ENCODE peak calls at places on chromosomes 3 and 15, in eight cellular contexts. V is neural crest cell; K is nephron progenitor cell; L is HFFc6; C is left cardiac atrium; J is activated CD8-positive, alpha-beta memory T cell treated with anti-CD3 and anti-CD28 coated beads, Interleukin-2, amount 50 U/mL, for 48 hours; N is AG09309; T is activated CD4-positive, alpha-beta T cell treated with anti-CD3 and anti-CD28 coated beads, Interleukin-2, amount 10 ng/mL, durations not matched to agents 7 days and 5 days. Z is an unnamed sample.

GRCh38 chr15:73328149-73328820 is 40.5 kb downstream of the HCN4 start:
- DNase-seq in V (no peak), K (no peak), L (no peak), C (no peak), J (no peak), N (no peak), T (no peak), Z (no peak)

GRCh38 chr3:62805578-62805977 is 69.6 kb downstream of the CADPS start:
- DNase-seq in V (no peak), K (no peak), L (no peak), C (no peak), J (no peak), N (no peak), T (no peak), Z (no peak)

GRCh38 chr15:38474155-38474757 is 20.3 kb downstream of the FAM98B start:
- DNase-seq in V (no peak), K (peak), L (peak), C (no peak), J (no peak), N (peak), T (peak), Z (peak)

GRCh38 chr3:194282436-194283122 is 68.5 kb downstream of the CPN2 start:
- DNase-seq in V (no peak), K (no peak), L (no peak), C (peak), J (peak), N (no peak), T (no peak), Z (no peak)

GRCh38 chr3:98361289-98361688 is 7.6 kb downstream of the OR5K4 start:
- DNase-seq in V (no peak), K (no peak), L (no peak), C (no peak), J (no peak), N (no peak), T (no peak), Z (no peak)

GRCh38 chr3:175338775-175339535 is 479.8 kb downstream of the NAALADL2 start:
- DNase-seq in V (no peak), K (no peak), L (peak), C (peak), J (no peak), N (peak), T (no peak), Z (peak)

GRCh38 chr3:72085036-72085435 is 300.1 kb upstream of the PROK2 start:
- DNase-seq in V (no peak), K (no peak), L (no peak), C (no peak), J (no peak), N (no peak), T (no peak), Z (no peak)

GRCh38 chr3:147422226-147422933 is 13.2 kb downstream of the ZIC1 start:
- DNase-seq in V (no peak), K (no peak), L (no peak), C (no peak), J (no peak), N (no peak), T (no peak), Z (no peak)

GRCh38 chr15:70328137-70329115 is 230.7 kb upstream of the TLE3 start:
- DNase-seq in V (no peak), K (no peak), L (peak), C (peak), J (no peak), N (no peak), T (no peak), Z (peak)

GRCh38 chr15:61186905-61187865 is 41.9 kb downstream of the RORA start:
- DNase-seq in V (no peak), K (no peak), L (no peak), C (peak), J (no peak), N (no peak), T (no peak), Z (no peak)

GRCh38 chr3:41199866-41200668 is 762 bp downstream of the CTNNB1 start:
- DNase-seq in V (peak), K (no peak), L (no peak), C (peak), J (peak), N (no peak), T (peak), Z (no peak)

GRCh38 chr3:54213910-54214309 is 91.6 kb downstream of the CACNA2D3 start:
- DNase-seq in V (no peak), K (no peak), L (no peak), C (peak), J (no peak), N (no peak), T (no peak), Z (no peak)

GRCh38 chr15:90188914-90189748 is 12.0 kb upstream of the SEMA4B start:
- DNase-seq in V (no peak), K (no peak), L (no peak), C (no peak), J (no peak), N (no peak), T (no peak), Z (no peak)

GRCh38 chr3:45583021-45583851 is 11.3 kb upstream of the LIMD1 start:
- DNase-seq in V (peak), K (no peak), L (no peak), C (peak), J (no peak), N (no peak), T (no peak), Z (no peak)

GRCh38 chr15:36598529-36599177 is 19.2 kb downstream of the CDIN1 start:
- DNase-seq in V (no peak), K (no peak), L (no peak), C (no peak), J (no peak), N (no peak), T (no peak), Z (no peak)

GRCh38 chr15:90863987-90864386 is 4.4 kb upstream of the FURIN start:
- DNase-seq in V (no peak), K (no peak), L (no peak), C (no peak), J (peak), N (no peak), T (no peak), Z (no peak)

GRCh38 chr3:52196977-52197376 is 983 bp upstream of the ALAS1 start:
- DNase-seq in V (no peak), K (no peak), L (no peak), C (no peak), J (no peak), N (no peak), T (no peak), Z (no peak)

GRCh38 chr15:66498501-66499386 is 1.2 kb upstream of the SNAPC5 start:
- DNase-seq in V (no peak), K (no peak), L (peak), C (no peak), J (peak), N (no peak), T (peak), Z (no peak)

GRCh38 chr15:59570364-59570763 is 41.2 kb upstream of the GCNT3 start:
- DNase-seq in V (no peak), K (no peak), L (no peak), C (no peak), J (no peak), N (no peak), T (no peak), Z (no peak)

GRCh38 chr3:52078781-52079560 is 22.6 kb upstream of the DUSP7 start:
- DNase-seq in V (no peak), K (no peak), L (no peak), C (no peak), J (no peak), N (no peak), T (no peak), Z (no peak)

GRCh38 chr15:55282284-55282833 is 7.3 kb downstream of the RAB27A start:
- DNase-seq in V (no peak), K (no peak), L (peak), C (no peak), J (no peak), N (peak), T (no peak), Z (peak)

GRCh38 chr3:126530171-126531050 is 6.5 kb downstream of the CHST13 start:
- DNase-seq in V (no peak), K (no peak), L (no peak), C (peak), J (no peak), N (no peak), T (no peak), Z (no peak)

GRCh38 chr15:39947401-39948197 is 13.7 kb downstream of the EIF2AK4 start:
- DNase-seq in V (no peak), K (no peak), L (no peak), C (no peak), J (no peak), N (no peak), T (no peak), Z (no peak)

GRCh38 chr3:12239301-12239700 is 49.6 kb upstream of the PPARG start:
- DNase-seq in V (no peak), K (no peak), L (no peak), C (peak), J (no peak), N (no peak), T (no peak), Z (no peak)